ENCODE peak calls at places on chromosomes 13 and 19, in four cellular contexts. V, Y, X and C are unnamed samples.

GRCh38 chr13:36242761-36243160 is 28.4 kb upstream of the SOHLH2 start:
- DNase-seq in V (no peak), Y (no peak), X (no peak), C (no peak)

GRCh38 chr19:41925208-41926003 is 2.8 kb downstream of the ERFL start:
- DNase-seq in V (no peak), Y (no peak), X (no peak), C (no peak)

GRCh38 chr13:49810825-49811526 is 18.5 kb upstream of the KPNA3 start:
- DNase-seq in V (no peak), Y (no peak), X (no peak), C (peak)

GRCh38 chr13:31053098-31053497 is 108.6 kb downstream of the HSPH1 start:
- DNase-seq in V (no peak), Y (no peak), X (no peak), C (no peak)

GRCh38 chr13:87376081-87376480 is 295.1 kb upstream of the SLITRK5 start:
- DNase-seq in V (no peak), Y (no peak), X (no peak), C (no peak)

GRCh38 chr13:96229356-96229755 is 139.4 kb downstream of the HS6ST3 start:
- DNase-seq in V (peak), Y (peak), X (no peak), C (peak)

GRCh38 chr13:113741101-113741731 is 17.8 kb upstream of the TMEM255B start:
- DNase-seq in V (no peak), Y (no peak), X (no peak), C (no peak)

GRCh38 chr19:32404213-32404938 is 1.2 kb upstream of the DPY19L3 start:
- DNase-seq in V (no peak), Y (no peak), X (no peak), C (peak)

GRCh38 chr13:51453959-51454703 is 1.3 kb upstream of the INTS6 start:
- DNase-seq in V (peak), Y (peak), X (no peak), C (no peak)

GRCh38 chr13:110676057-110676510 is 29.8 kb downstream of the CARS2 start:
- DNase-seq in V (no peak), Y (no peak), X (peak), C (no peak)

GRCh38 chr13:111079375-111079774 is 35.7 kb upstream of the ARHGEF7 start:
- DNase-seq in V (no peak), Y (no peak), X (no peak), C (no peak)

GRCh38 chr13:37313383-37313782 is 207.9 kb upstream of the CSNK1A1L start:
- DNase-seq in V (no peak), Y (no peak), X (no peak), C (no peak)

GRCh38 chr13:112901951-112902651 is 66.9 kb upstream of the MCF2L start:
- DNase-seq in V (no peak), Y (peak), X (no peak), C (no peak)

GRCh38 chr13:34247596-34247995 is 429.6 kb downstream of the RFC3 start:
- DNase-seq in V (no peak), Y (no peak), X (no peak), C (no peak)

GRCh38 chr19:51440052-51440451 is 18.2 kb downstream of the SIGLEC8 start:
- DNase-seq in V (no peak), Y (no peak), X (no peak), C (no peak)

GRCh38 chr13:104256701-104257100 is 1190.5 kb upstream of the SLC10A2 start:
- DNase-seq in V (no peak), Y (no peak), X (no peak), C (no peak)

GRCh38 chr13:41613984-41614581 is 156.7 kb downstream of the RGCC start:
- DNase-seq in V (no peak), Y (no peak), X (no peak), C (peak)

GRCh38 chr13:43433691-43434121 is 353.1 kb downstream of the ENOX1 start:
- DNase-seq in V (no peak), Y (no peak), X (no peak), C (no peak)

GRCh38 chr13:33057019-33057785 is 41.0 kb downstream of the KL start:
- DNase-seq in V (peak), Y (no peak), X (no peak), C (peak)

GRCh38 chr13:110447058-110447511 is 114.4 kb downstream of the RAB20 start:
- DNase-seq in V (no peak), Y (no peak), X (peak), C (peak)

GRCh38 chr13:113062691-113063090 is 42.9 kb upstream of the F7 start:
- DNase-seq in V (no peak), Y (no peak), X (no peak), C (no peak)

GRCh38 chr19:6235031-6235951 is 44.5 kb downstream of the MLLT1 start:
- DNase-seq in V (no peak), Y (no peak), X (no peak), C (no peak)

GRCh38 chr19:13143135-13143534 is 7.0 kb downstream of the STX10 start:
- DNase-seq in V (no peak), Y (no peak), X (no peak), C (peak)

GRCh38 chr19:35905178-35905727 is 2.8 kb downstream of the TYROBP start:
- DNase-seq in V (no peak), Y (no peak), X (no peak), C (no peak)

GRCh38 chr13:89951341-89951740 is 1396.1 kb upstream of the MIR17HG start:
- DNase-seq in V (no peak), Y (no peak), X (no peak), C (no peak)

GRCh38 chr19:18915639-18916038 is 3.5 kb downstream of the COPE start:
- DNase-seq in V (no peak), Y (no peak), X (no peak), C (peak)

GRCh38 chr19:1862424-1863307 is 713 bp downstream of the KLF16 start:
- DNase-seq in V (peak), Y (peak), X (no peak), C (no peak)

GRCh38 chr13:33251131-33251629 is 34.4 kb downstream of the STARD13 start:
- DNase-seq in V (no peak), Y (no peak), X (peak), C (no peak)

GRCh38 chr13:42000836-42001235 is 39.9 kb upstream of the VWA8 start:
- DNase-seq in V (no peak), Y (no peak), X (no peak), C (no peak)

GRCh38 chr13:45167611-45168554 is 33.0 kb downstream of the KCTD4 start:
- DNase-seq in V (no peak), Y (no peak), X (no peak), C (no peak)

GRCh38 chr13:29454931-29455481 is 140.5 kb downstream of the SLC7A1 start:
- DNase-seq in V (peak), Y (peak), X (no peak), C (peak)

GRCh38 chr13:61142506-61142905 is 273.1 kb downstream of the PCDH20 start:
- DNase-seq in V (no peak), Y (no peak), X (no peak), C (no peak)

GRCh38 chr13:35599385-35599784 is 122.9 kb upstream of the MAB21L1 start:
- DNase-seq in V (no peak), Y (no peak), X (no peak), C (no peak)

GRCh38 chr19:7639863-7640348 is 3.0 kb downstream of the STXBP2 start:
- DNase-seq in V (no peak), Y (no peak), X (no peak), C (no peak)

GRCh38 chr13:47036291-47037008 is 139.6 kb upstream of the HTR2A start:
- DNase-seq in V (no peak), Y (no peak), X (peak), C (no peak)

GRCh38 chr13:50451609-50452008 is 391.9 kb downstream of the DLEU7 start:
- DNase-seq in V (no peak), Y (no peak), X (no peak), C (no peak)

GRCh38 chr13:29589234-29589633 is 6.3 kb downstream of the SLC7A1 start:
- DNase-seq in V (no peak), Y (no peak), X (no peak), C (no peak)

DNA sequence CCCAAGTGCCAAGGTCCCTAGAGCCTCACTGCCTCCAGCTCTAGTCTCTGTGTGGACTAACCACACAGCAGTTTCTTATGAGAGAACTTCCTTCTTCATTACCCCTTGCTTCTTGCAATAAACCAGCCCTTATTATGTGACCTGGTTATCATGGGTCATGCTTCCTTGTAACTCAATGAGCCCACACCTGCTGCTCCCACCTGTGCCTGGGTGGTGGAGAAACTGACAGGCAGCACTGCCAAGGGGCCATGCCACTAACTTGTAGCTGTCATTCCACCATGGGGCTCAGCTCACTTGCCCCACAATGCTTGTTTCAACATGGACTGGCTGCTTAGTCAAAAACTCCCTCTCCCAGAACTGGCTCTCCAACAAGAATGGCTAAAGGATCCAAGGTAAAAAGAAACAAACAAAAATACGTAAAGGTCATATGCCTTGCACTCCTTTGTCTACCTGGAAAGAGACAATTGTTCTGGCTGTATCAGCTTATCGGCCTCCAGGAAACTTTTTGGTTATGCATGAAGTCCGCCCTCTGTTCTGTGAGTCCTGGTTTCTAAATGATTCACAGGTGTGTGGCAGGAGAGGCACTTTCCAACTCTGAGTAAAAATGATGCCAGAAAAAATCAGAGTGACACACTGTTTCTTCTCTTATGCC is 446.4 kb downstream of the COG6 start:
- DNase-seq in V (no peak), Y (no peak), X (peak), C (no peak)
- TF ChIP-seq FOXK2 in V (no peak), Y (no peak), X (no peak), C (no peak)

GRCh38 chr19:33904681-33905080 is 108.0 kb downstream of the KCTD15 start:
- DNase-seq in V (no peak), Y (no peak), X (no peak), C (peak)
- TF ChIP-seq FOXK2 in V (no peak), Y (no peak), X (no peak), C (no peak)

DNA sequence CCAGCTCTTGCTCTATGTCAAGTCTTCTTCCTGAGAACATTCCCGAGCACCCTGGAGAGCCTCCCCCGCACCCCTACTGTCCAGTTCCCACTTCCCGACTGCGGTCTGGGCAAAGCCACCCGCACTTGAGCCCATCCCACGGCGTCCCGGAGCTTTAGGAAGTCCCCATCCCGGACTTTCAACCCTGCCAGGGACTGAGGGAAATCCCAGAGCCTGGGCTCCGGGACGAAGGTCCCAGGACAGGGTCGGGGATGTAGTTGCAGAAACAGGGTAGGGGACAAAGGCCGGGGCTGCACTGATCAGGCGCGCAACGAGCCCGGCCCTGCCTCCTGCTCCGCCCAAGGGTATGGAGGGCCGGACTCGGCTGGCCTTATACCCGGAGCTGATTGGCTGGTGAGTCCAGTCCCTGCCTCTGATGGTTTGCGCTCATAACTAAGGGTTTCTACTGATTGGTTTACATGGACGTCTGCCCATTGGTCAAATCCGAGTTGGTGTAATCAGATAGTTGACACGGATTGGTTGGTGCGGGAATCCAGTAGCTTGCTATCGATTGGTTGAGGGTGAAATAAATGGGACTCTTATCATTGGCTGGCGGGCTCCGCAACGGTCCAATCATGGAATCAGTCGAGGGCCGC is 824 bp upstream of the MPND start:
- DNase-seq in V (peak), Y (peak), X (peak), C (peak)
- TF ChIP-seq FOXK2 in V (no peak), Y (no peak), X (no peak), C (no peak)

GRCh38 chr19:38433268-38433733 is at the start of gene RYR1:
- DNase-seq in V (no peak), Y (peak), X (no peak), C (no peak)
- TF ChIP-seq FOXK2 in V (no peak), Y (no peak), X (no peak), C (no peak)

GRCh38 chr13:77533875-77534788 is 1.4 kb upstream of the SCEL start:
- DNase-seq in V (no peak), Y (no peak), X (no peak), C (no peak)
- TF ChIP-seq FOXK2 in V (no peak), Y (no peak), X (no peak), C (no peak)

DNA sequence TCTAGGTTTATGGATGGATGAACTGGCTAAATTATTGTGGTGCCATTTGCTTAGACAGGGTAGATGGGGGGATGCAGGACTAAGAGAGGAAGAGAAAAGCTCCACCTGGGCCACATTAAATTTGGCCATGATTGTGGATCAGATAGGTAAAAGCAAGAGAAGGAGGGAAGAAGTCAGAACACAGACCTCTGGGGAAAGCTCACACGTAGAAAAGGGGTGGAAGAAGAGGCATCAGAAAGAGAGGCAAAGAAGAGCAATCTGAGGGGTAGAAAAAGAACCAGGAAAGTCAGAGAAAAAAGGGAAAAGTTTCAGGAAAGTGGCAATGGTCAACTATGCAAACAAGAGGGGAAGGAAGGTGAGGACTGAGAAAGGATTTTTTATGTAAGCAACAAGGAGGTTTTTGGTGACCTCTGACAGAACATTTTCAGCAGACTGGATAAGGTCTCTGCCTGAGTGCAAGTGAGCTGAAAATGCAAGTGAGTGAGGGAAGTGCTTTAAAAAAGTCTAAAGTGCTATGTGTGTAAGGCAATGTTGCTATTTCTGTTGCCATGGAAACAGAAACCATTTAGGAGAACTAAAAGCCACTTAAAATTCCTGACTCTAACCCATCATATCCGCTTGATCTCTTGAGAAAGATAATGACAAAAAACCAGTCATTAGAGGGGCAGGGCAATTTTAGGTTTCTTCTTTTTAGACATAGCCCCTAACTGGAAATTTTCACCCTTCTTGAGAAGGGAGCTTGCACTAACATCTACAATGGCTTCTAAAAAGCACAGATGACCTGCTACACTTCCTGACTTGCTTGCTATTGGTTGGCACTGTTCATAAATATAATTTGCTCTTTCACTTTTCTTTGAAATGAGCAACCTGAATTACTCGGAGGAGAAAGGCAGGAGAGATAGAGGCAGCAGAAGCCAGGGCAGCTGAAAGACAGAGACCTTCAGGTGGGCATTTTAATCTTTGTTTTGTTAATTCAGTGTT is at the start of gene CYSLTR2:
- DNase-seq in V (no peak), Y (no peak), X (peak), C (no peak)
- TF ChIP-seq FOXK2 in V (no peak), Y (no peak), X (no peak), C (no peak)

GRCh38 chr19:8698433-8699063 is at the start of gene ACTL9:
- DNase-seq in V (no peak), Y (no peak), X (no peak), C (no peak)
- TF ChIP-seq FOXK2 in V (no peak), Y (no peak), X (no peak), C (no peak)

GRCh38 chr13:24218320-24218719 is 57.8 kb downstream of the SPATA13 start:
- DNase-seq in V (no peak), Y (no peak), X (no peak), C (no peak)
- TF ChIP-seq FOXK2 in V (no peak), Y (no peak), X (no peak), C (no peak)